ENCODE peak calls at places on chromosomes 12 and 14, in ten cellular contexts. F is adrenal gland, N is ovary, O is Peyer's patch, C is GM12878, E is esophagus muscularis mucosa, G is tibial nerve, V is K562, A is spleen, W is NB4. H is an unnamed sample.

GRCh38 chr14:90692061-90692460 is 124.2 kb downstream of the TTC7B start:
- DNase-seq in F (no peak), N (no peak), O (no peak), C (no peak), E (no peak), G (no peak), V (no peak), A (no peak), W (no peak), H (no peak)

GRCh38 chr12:121812320-121812871 is 8.6 kb downstream of the SETD1B start:
- DNase-seq in F (peak; percentile 83), N (peak; percentile 62), O (no peak), C (no peak), E (no peak), G (peak; percentile 59), V (peak; percentile 93), A (peak; percentile 90), W (no peak), H (peak; percentile 77)

GRCh38 chr12:11580125-11580751 is 69.2 kb upstream of the ETV6 start:
- DNase-seq in F (no peak), N (no peak), O (no peak), C (peak; percentile 71), E (no peak), G (no peak), V (no peak), A (no peak), W (peak; percentile 89), H (peak; percentile 50)

GRCh38 chr12:106481246-106481645 is 101.6 kb upstream of the RFX4 start:
- DNase-seq in F (no peak), N (no peak), O (no peak), C (no peak), E (no peak), G (no peak), V (no peak), A (no peak), W (no peak), H (no peak)

GRCh38 chr14:105581551-105582341 is 55.4 kb downstream of the TMEM121 start:
- DNase-seq in F (no peak), N (no peak), O (peak; percentile 80), C (peak; percentile 71), E (no peak), G (no peak), V (no peak), A (peak; percentile 79), W (no peak), H (no peak)

GRCh38 chr12:42145197-42145549 is 499 bp upstream of the GXYLT1 start:
- DNase-seq in F (no peak), N (no peak), O (no peak), C (no peak), E (no peak), G (no peak), V (no peak), A (no peak), W (no peak), H (no peak)

GRCh38 chr12:24562761-24563392 is 386.0 kb downstream of the BCAT1 start:
- DNase-seq in F (no peak), N (peak; percentile 61), O (no peak), C (no peak), E (no peak), G (no peak), V (no peak), A (peak; percentile 80), W (no peak), H (peak; percentile 14)

GRCh38 chr12:53992377-53992776 is 7.4 kb downstream of the HOXC10 start:
- DNase-seq in F (no peak), N (no peak), O (no peak), C (no peak), E (no peak), G (no peak), V (no peak), A (no peak), W (no peak), H (no peak)

GRCh38 chr12:10339441-10339840 is 31.8 kb downstream of the KLRD1 start:
- DNase-seq in F (no peak), N (no peak), O (no peak), C (no peak), E (no peak), G (no peak), V (no peak), A (no peak), W (no peak), H (no peak)

GRCh38 chr14:89367449-89368120 is 49.4 kb downstream of the FOXN3 start:
- DNase-seq in F (no peak), N (no peak), O (no peak), C (no peak), E (no peak), G (no peak), V (no peak), A (no peak), W (no peak), H (no peak)

GRCh38 chr14:63905370-63905769 is 52.6 kb downstream of the SYNE2 start:
- DNase-seq in F (no peak), N (no peak), O (no peak), C (no peak), E (no peak), G (no peak), V (no peak), A (no peak), W (no peak), H (no peak)

DNA sequence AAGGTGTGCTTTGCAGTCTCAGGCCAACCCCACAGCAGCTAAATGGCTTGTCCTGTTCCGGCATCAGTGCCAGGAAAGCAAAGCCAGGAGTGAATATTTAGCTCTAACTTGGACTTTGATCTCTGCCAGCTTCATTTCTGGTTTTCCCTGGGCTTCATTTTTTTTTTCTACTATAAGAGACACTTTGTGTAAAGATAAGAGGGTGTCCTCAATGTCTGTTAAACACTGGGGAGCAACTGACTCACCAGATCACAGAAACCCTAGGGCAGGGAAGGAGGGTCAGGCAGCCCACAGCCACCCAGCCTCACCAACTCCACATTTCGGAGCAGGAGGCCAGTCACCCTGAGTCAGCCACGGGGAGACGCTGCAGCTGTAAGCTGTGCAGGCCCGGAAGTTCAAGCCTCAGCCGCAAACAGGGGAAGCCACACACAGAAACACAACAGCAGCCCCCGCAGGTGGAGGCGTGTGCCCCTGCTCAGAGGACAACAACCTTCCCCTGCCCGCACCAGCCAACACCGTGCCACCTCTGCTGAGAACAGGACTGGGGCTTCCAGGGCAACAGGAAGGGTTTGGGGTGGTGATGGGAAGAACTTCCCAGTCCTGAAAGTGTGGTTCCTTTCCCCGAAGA is 6.3 kb downstream of the TNFRSF1A start:
- DNase-seq in F (peak; percentile 90), N (peak; percentile 82), O (peak; percentile 84), C (peak; percentile 60), E (peak; percentile 95), G (peak; percentile 65), V (peak; percentile 54), A (peak; percentile 96), W (peak; percentile 94), H (no peak)
- TF ChIP-seq POLR2A in F (peak; percentile 60), N (no peak), O (peak; percentile 59), C (peak; percentile 83), E (no peak), G (no peak), V (no peak), A (no peak), W (no peak), H (peak; percentile 21)

GRCh38 chr14:22393796-22394195 is 195.2 kb downstream of the DAD1 start:
- DNase-seq in F (no peak), N (no peak), O (no peak), C (no peak), E (peak; percentile 42), G (no peak), V (no peak), A (no peak), W (no peak), H (no peak)
- TF ChIP-seq POLR2A in F (no peak), N (no peak), O (no peak), C (no peak), E (no peak), G (no peak), V (no peak), A (no peak), W (no peak), H (no peak)

GRCh38 chr12:46367351-46368029 is 5.1 kb downstream of the SLC38A2 start:
- DNase-seq in F (no peak), N (no peak), O (no peak), C (no peak), E (no peak), G (no peak), V (no peak), A (no peak), W (no peak), H (no peak)
- TF ChIP-seq POLR2A in F (no peak), N (no peak), O (no peak), C (no peak), E (no peak), G (no peak), V (no peak), A (no peak), W (peak; percentile 13), H (no peak)

GRCh38 chr14:104201063-104201462 is 62.7 kb downstream of the KIF26A start:
- DNase-seq in F (no peak), N (no peak), O (no peak), C (no peak), E (no peak), G (no peak), V (no peak), A (no peak), W (no peak), H (no peak)
- TF ChIP-seq POLR2A in F (no peak), N (no peak), O (no peak), C (no peak), E (no peak), G (no peak), V (no peak), A (no peak), W (no peak), H (no peak)

GRCh38 chr12:50220357-50221061 is 53.3 kb upstream of the CERS5 start:
- DNase-seq in F (no peak), N (no peak), O (no peak), C (peak; percentile 57), E (no peak), G (no peak), V (no peak), A (no peak), W (peak; percentile 81), H (no peak)

GRCh38 chr12:50219544-50219943 is 52.4 kb upstream of the CERS5 start:
- DNase-seq in F (no peak), N (no peak), O (no peak), C (no peak), E (no peak), G (no peak), V (no peak), A (no peak), W (no peak), H (no peak)

GRCh38 chr12:50221228-50222008 is 54.2 kb upstream of the CERS5 start:
- DNase-seq in F (no peak), N (no peak), O (no peak), C (peak; percentile 53), E (no peak), G (no peak), V (no peak), A (no peak), W (peak; percentile 85), H (no peak)

GRCh38 chr12:50217202-50217601 is 50.0 kb upstream of the CERS5 start:
- DNase-seq in F (no peak), N (no peak), O (no peak), C (no peak), E (no peak), G (no peak), V (no peak), A (no peak), W (no peak), H (no peak)

DNA sequence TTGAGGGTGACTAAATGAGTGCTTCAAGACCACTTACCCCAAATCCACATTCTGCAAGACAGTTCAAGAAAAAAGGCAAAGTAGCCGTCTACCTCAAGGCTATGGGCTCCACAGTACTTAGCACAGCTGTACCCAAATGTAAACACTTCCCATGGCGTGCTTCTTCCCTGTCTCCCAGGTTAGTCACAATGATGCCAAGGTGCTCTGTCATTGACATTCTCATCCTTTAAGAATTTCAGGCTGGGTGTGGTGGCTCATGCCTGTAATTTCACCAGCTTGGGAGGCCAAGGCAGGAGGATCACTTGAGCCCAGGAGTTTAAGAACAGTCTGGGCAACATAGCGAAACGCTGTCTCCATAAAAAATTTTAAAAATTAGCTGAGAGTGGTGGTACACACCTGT is 51.2 kb upstream of the CERS5 start:
- DNase-seq in F (no peak), N (no peak), O (no peak), C (no peak), E (no peak), G (no peak), V (no peak), A (no peak), W (no peak), H (peak; percentile 45)
- TF ChIP-seq POLR2A in F (no peak), N (no peak), O (no peak), C (no peak), E (no peak), G (no peak), V (no peak), A (no peak), W (no peak), H (no peak)

H was measured in H54.